ENCODE peak calls at places on chromosomes 7 and 10, in eight cellular contexts. Z is putamen; C is left ventricle myocardium superior; P is OCI-LY7; X is A549; T is mammary epithelial cell; A is endothelial cell of umbilical vein; K is CD8-positive, alpha-beta T cell. F is an unnamed sample.

GRCh38 chr7:106369349-106369748 is 84.6 kb upstream of the NAMPT start:
- DNase-seq in Z (no peak), C (no peak), P (no peak), X (no peak), T (peak; percentile 85), A (peak; percentile 9), K (no peak), F (no peak)

GRCh38 chr10:7084255-7085005 is 326.4 kb downstream of the SFMBT2 start:
- DNase-seq in Z (peak; percentile 13), C (no peak), P (no peak), X (no peak), T (no peak), A (no peak), K (no peak), F (no peak)

GRCh38 chr7:19117870-19118608 is 603 bp upstream of the TWIST1 start:
- DNase-seq in Z (no peak), C (no peak), P (no peak), X (no peak), T (no peak), A (no peak), K (no peak), F (no peak)

GRCh38 chr10:121598261-121599249 is at the start of gene FGFR2:
- DNase-seq in Z (peak; percentile 88), C (peak; percentile 88), P (no peak), X (peak; percentile 64), T (peak; percentile 85), A (peak; percentile 73), K (peak; percentile 13), F (peak; percentile 88)

GRCh38 chr10:100866575-100867098 is 46.1 kb upstream of the SLF2 start:
- DNase-seq in Z (no peak), C (no peak), P (no peak), X (no peak), T (no peak), A (no peak), K (no peak), F (no peak)

GRCh38 chr10:97880109-97880508 is 30.5 kb downstream of the GOLGA7B start:
- DNase-seq in Z (no peak), C (no peak), P (no peak), X (no peak), T (no peak), A (no peak), K (no peak), F (no peak)

GRCh38 chr7:132455306-132455705 is 121.0 kb downstream of the PLXNA4 start:
- DNase-seq in Z (no peak), C (no peak), P (no peak), X (no peak), T (no peak), A (no peak), K (peak; percentile 49), F (no peak)

GRCh38 chr7:135335628-135336139 is 102.0 kb downstream of the STRA8 start:
- DNase-seq in Z (no peak), C (peak; percentile 36), P (peak; percentile 46), X (peak; percentile 81), T (peak; percentile 98), A (peak; percentile 73), K (peak; percentile 32), F (peak; percentile 87)

GRCh38 chr10:109895095-109895818 is 28.1 kb downstream of the XPNPEP1 start:
- DNase-seq in Z (peak; percentile 28), C (peak; percentile 84), P (no peak), X (no peak), T (no peak), A (no peak), K (no peak), F (no peak)

GRCh38 chr10:97278491-97278989 is 13.9 kb downstream of the ARHGAP19 start:
- DNase-seq in Z (peak; percentile 55), C (no peak), P (peak; percentile 83), X (peak; percentile 70), T (peak; percentile 36), A (peak; percentile 86), K (no peak), F (peak; percentile 77)

GRCh38 chr10:22712959-22713852 is 1.2 kb downstream of the PIP4K2A start:
- DNase-seq in Z (no peak), C (peak; percentile 49), P (peak; percentile 42), X (no peak), T (peak; percentile 19), A (peak; percentile 52), K (peak; percentile 44), F (peak; percentile 5)

GRCh38 chr7:50641442-50642405 is 76.5 kb upstream of the DDC start:
- DNase-seq in Z (peak; percentile 97), C (peak; percentile 53), P (no peak), X (no peak), T (no peak), A (no peak), K (peak; percentile 6), F (no peak)

GRCh38 chr7:29622335-29623265 is 59.0 kb downstream of the PRR15 start:
- DNase-seq in Z (no peak), C (no peak), P (no peak), X (peak; percentile 61), T (peak; percentile 94), A (peak; percentile 91), K (no peak), F (no peak)

GRCh38 chr7:122306320-122307227 is 2.0 kb upstream of the FEZF1 start:
- DNase-seq in Z (no peak), C (no peak), P (no peak), X (no peak), T (no peak), A (no peak), K (no peak), F (no peak)

GRCh38 chr10:20891338-20891714 is 5.8 kb downstream of the NEBL start:
- DNase-seq in Z (no peak), C (no peak), P (no peak), X (no peak), T (peak; percentile 77), A (no peak), K (no peak), F (no peak)

GRCh38 chr10:66964946-66965345 is 39.1 kb downstream of the LRRTM3 start:
- DNase-seq in Z (no peak), C (no peak), P (no peak), X (no peak), T (no peak), A (no peak), K (no peak), F (no peak)

GRCh38 chr7:131568953-131569352 is 12.5 kb upstream of the PODXL start:
- DNase-seq in Z (no peak), C (no peak), P (no peak), X (no peak), T (no peak), A (no peak), K (no peak), F (no peak)

GRCh38 chr10:129657297-129657974 is 190.4 kb downstream of the MGMT start:
- DNase-seq in Z (no peak), C (no peak), P (no peak), X (no peak), T (no peak), A (no peak), K (no peak), F (no peak)

GRCh38 chr7:71349583-71350481 is 217.9 kb downstream of the GALNT17 start:
- DNase-seq in Z (no peak), C (no peak), P (no peak), X (no peak), T (no peak), A (no peak), K (no peak), F (no peak)

GRCh38 chr7:130940326-130940725 is 206.3 kb upstream of the KLF14 start:
- DNase-seq in Z (no peak), C (no peak), P (no peak), X (no peak), T (no peak), A (no peak), K (no peak), F (no peak)

GRCh38 chr7:91852263-91852741 is 28.2 kb downstream of the MTERF1 start:
- DNase-seq in Z (no peak), C (no peak), P (peak; percentile 45), X (peak; percentile 19), T (peak; percentile 83), A (peak; percentile 48), K (no peak), F (no peak)

GRCh38 chr7:116999316-116999715 is 46.0 kb downstream of the ST7 start:
- DNase-seq in Z (no peak), C (no peak), P (no peak), X (no peak), T (no peak), A (no peak), K (no peak), F (no peak)

GRCh38 chr7:65872776-65873581 is at the start of gene VKORC1L1:
- DNase-seq in Z (peak; percentile 93), C (peak; percentile 98), P (peak; percentile 95), X (peak; percentile 93), T (peak; percentile 91), A (peak; percentile 91), K (peak; percentile 93), F (peak; percentile 75)

GRCh38 chr10:57696641-57697040 is 571.1 kb downstream of the IPMK start:
- DNase-seq in Z (no peak), C (no peak), P (no peak), X (peak; percentile 81), T (peak; percentile 78), A (no peak), K (no peak), F (peak; percentile 69)

GRCh38 chr7:155951554-155952158 is 139.4 kb upstream of the SHH start:
- DNase-seq in Z (no peak), C (no peak), P (no peak), X (peak; percentile 94), T (peak; percentile 93), A (peak; percentile 67), K (no peak), F (no peak)

GRCh38 chr7:143320620-143321019 is 4.7 kb downstream of the CLCN1 start:
- DNase-seq in Z (no peak), C (no peak), P (no peak), X (no peak), T (no peak), A (no peak), K (no peak), F (no peak)

GRCh38 chr10:102791754-102792153 is 45.5 kb downstream of the CYP17A1 start:
- DNase-seq in Z (no peak), C (no peak), P (no peak), X (no peak), T (no peak), A (no peak), K (no peak), F (no peak)

GRCh38 chr10:76717141-76717540 is 920.5 kb downstream of the KCNMA1 start:
- DNase-seq in Z (no peak), C (no peak), P (no peak), X (no peak), T (peak; percentile 77), A (peak; percentile 1), K (no peak), F (no peak)

F was measured in T47D.